ENCODE peak calls at places on chromosomes 3 and 15, in four cellular contexts. T, S, L and Y are unnamed samples.

GRCh38 chr3:99789322-99789721 is 28.3 kb upstream of the CMSS1 start:
- DNase-seq in T (no peak), S (peak; percentile 81), L (no peak), Y (peak; percentile 68)

GRCh38 chr3:102195198-102195948 is 239.4 kb upstream of the ZPLD1 start:
- DNase-seq in T (no peak), S (no peak), L (no peak), Y (no peak)

GRCh38 chr3:40557558-40558161 is 32.9 kb downstream of the ZNF621 start:
- DNase-seq in T (no peak), S (no peak), L (no peak), Y (no peak)

GRCh38 chr3:119347036-119347435 is 52.9 kb downstream of the ARHGAP31 start:
- DNase-seq in T (no peak), S (no peak), L (no peak), Y (no peak)

GRCh38 chr15:56552668-56553067 is 87.7 kb upstream of the MNS1 start:
- DNase-seq in T (no peak), S (no peak), L (no peak), Y (no peak)

GRCh38 chr15:74958320-74958907 is 1.8 kb upstream of the RPP25 start:
- DNase-seq in T (peak; percentile 70), S (no peak), L (peak; percentile 86), Y (no peak)

GRCh38 chr3:119326976-119327375 is 32.8 kb downstream of the ARHGAP31 start:
- DNase-seq in T (no peak), S (no peak), L (no peak), Y (no peak)

GRCh38 chr3:73294532-73294931 is 233.1 kb downstream of the EBLN2 start:
- DNase-seq in T (no peak), S (no peak), L (no peak), Y (no peak)

GRCh38 chr3:20905210-20905805 is 719.3 kb upstream of the SGO1 start:
- DNase-seq in T (no peak), S (no peak), L (no peak), Y (no peak)

GRCh38 chr3:148953094-148953493 is 38.2 kb upstream of the GYG1 start:
- DNase-seq in T (no peak), S (no peak), L (no peak), Y (no peak)

GRCh38 chr3:18424862-18425640 is at the start of gene SATB1:
- DNase-seq in T (peak; percentile 93), S (peak; percentile 65), L (peak; percentile 85), Y (peak; percentile 86)

GRCh38 chr3:17590465-17590864 is 152.0 kb downstream of the TBC1D5 start:
- DNase-seq in T (no peak), S (no peak), L (no peak), Y (no peak)

GRCh38 chr3:16739416-16740091 is 134.3 kb upstream of the DAZL start:
- DNase-seq in T (no peak), S (peak; percentile 66), L (no peak), Y (no peak)

GRCh38 chr3:156586905-156587766 is 32.2 kb upstream of the SSR3 start:
- DNase-seq in T (no peak), S (no peak), L (no peak), Y (no peak)

GRCh38 chr15:79208179-79208578 is 74.3 kb upstream of the ANKRD34C start:
- DNase-seq in T (no peak), S (no peak), L (no peak), Y (no peak)

GRCh38 chr3:128936341-128936740 is 56.9 kb downstream of the ACAD9 start:
- DNase-seq in T (no peak), S (no peak), L (no peak), Y (no peak)

GRCh38 chr3:81302045-81302444 is 459.4 kb downstream of the GBE1 start:
- DNase-seq in T (no peak), S (peak; percentile 54), L (no peak), Y (no peak)

GRCh38 chr3:120506076-120506827 is 55.5 kb upstream of the FSTL1 start:
- DNase-seq in T (no peak), S (no peak), L (no peak), Y (no peak)

GRCh38 chr15:74055804-74056203 is 26.5 kb downstream of the GOLGA6A start:
- DNase-seq in T (no peak), S (no peak), L (no peak), Y (peak; percentile 52)

GRCh38 chr3:194930439-194931204 is 244.9 kb downstream of the FAM43A start:
- DNase-seq in T (no peak), S (no peak), L (no peak), Y (no peak)
- H3K36me3 ChIP-seq in T (no peaks in the 10 kb centered on the region), S (no peaks in the 10 kb centered on the region), L (no peaks in the 10 kb centered on the region), Y (no peaks in the 10 kb centered on the region)

GRCh38 chr3:124770341-124771082 is 40.3 kb downstream of the UMPS start:
- DNase-seq in T (peak; percentile 84), S (peak; percentile 14), L (no peak), Y (no peak)
- H3K36me3 ChIP-seq in T (peaks cover 43% of the 10 kb centered on the region), S (peaks cover 6% of the 10 kb centered on the region), L (peaks cover 40% of the 10 kb centered on the region), Y (peaks cover 45% of the 10 kb centered on the region)

GRCh38 chr3:14152233-14152962 is 26.0 kb downstream of the XPC start:
- DNase-seq in T (no peak), S (no peak), L (no peak), Y (no peak)

GRCh38 chr3:14151471-14152083 is 26.7 kb downstream of the TMEM43 start:
- DNase-seq in T (no peak), S (no peak), L (no peak), Y (no peak)

GRCh38 chr3:14154242-14154641 is 24.2 kb downstream of the XPC start:
- DNase-seq in T (no peak), S (no peak), L (no peak), Y (no peak)

GRCh38 chr3:14153663-14154062 is 24.7 kb downstream of the XPC start:
- DNase-seq in T (no peak), S (no peak), L (no peak), Y (no peak)

GRCh38 chr3:14152963-14153355 is 25.4 kb downstream of the XPC start:
- DNase-seq in T (no peak), S (no peak), L (no peak), Y (no peak)
- H3K36me3 ChIP-seq in T (peaks cover 80% of the 10 kb centered on the region), S (peaks cover 28% of the 10 kb centered on the region), L (peaks cover 80% of the 10 kb centered on the region), Y (peaks cover 66% of the 10 kb centered on the region)

GRCh38 chr3:122535964-122536363 is 21.2 kb upstream of the KPNA1 start:
- DNase-seq in T (no peak), S (no peak), L (no peak), Y (no peak)
- H3K36me3 ChIP-seq in T (peaks cover 100% of the 10 kb centered on the region), S (peaks cover 7% of the 10 kb centered on the region), L (peaks cover 76% of the 10 kb centered on the region), Y (peaks cover 68% of the 10 kb centered on the region)

GRCh38 chr3:150411106-150411460 is 3.0 kb downstream of the TSC22D2 start:
- DNase-seq in T (no peak), S (no peak), L (no peak), Y (no peak)

GRCh38 chr3:150411971-150412370 is 3.9 kb downstream of the TSC22D2 start:
- DNase-seq in T (no peak), S (peak; percentile 69), L (no peak), Y (no peak)

GRCh38 chr3:150414273-150414672 is 6.2 kb downstream of the TSC22D2 start:
- DNase-seq in T (no peak), S (peak; percentile 54), L (no peak), Y (no peak)

GRCh38 chr3:150412599-150413069 is 4.5 kb downstream of the TSC22D2 start:
- DNase-seq in T (no peak), S (peak; percentile 92), L (no peak), Y (no peak)

GRCh38 chr3:150414989-150415388 is 6.9 kb downstream of the TSC22D2 start:
- DNase-seq in T (no peak), S (no peak), L (no peak), Y (no peak)
- H3K36me3 ChIP-seq in T (peaks cover 4% of the 10 kb centered on the region), S (peaks cover 9% of the 10 kb centered on the region), L (no peaks in the 10 kb centered on the region), Y (no peaks in the 10 kb centered on the region)

GRCh38 chr3:187076297-187076696 is 63.0 kb downstream of the RPL39L start:
- DNase-seq in T (no peak), S (no peak), L (no peak), Y (no peak)

GRCh38 chr3:187077537-187077936 is 61.8 kb downstream of the RPL39L start:
- DNase-seq in T (no peak), S (no peak), L (no peak), Y (no peak)

GRCh38 chr3:187080799-187081450 is 58.4 kb downstream of the RPL39L start:
- DNase-seq in T (no peak), S (no peak), L (no peak), Y (no peak)

GRCh38 chr3:187077085-187077484 is 62.2 kb downstream of the RPL39L start:
- DNase-seq in T (no peak), S (no peak), L (no peak), Y (no peak)

DNA sequence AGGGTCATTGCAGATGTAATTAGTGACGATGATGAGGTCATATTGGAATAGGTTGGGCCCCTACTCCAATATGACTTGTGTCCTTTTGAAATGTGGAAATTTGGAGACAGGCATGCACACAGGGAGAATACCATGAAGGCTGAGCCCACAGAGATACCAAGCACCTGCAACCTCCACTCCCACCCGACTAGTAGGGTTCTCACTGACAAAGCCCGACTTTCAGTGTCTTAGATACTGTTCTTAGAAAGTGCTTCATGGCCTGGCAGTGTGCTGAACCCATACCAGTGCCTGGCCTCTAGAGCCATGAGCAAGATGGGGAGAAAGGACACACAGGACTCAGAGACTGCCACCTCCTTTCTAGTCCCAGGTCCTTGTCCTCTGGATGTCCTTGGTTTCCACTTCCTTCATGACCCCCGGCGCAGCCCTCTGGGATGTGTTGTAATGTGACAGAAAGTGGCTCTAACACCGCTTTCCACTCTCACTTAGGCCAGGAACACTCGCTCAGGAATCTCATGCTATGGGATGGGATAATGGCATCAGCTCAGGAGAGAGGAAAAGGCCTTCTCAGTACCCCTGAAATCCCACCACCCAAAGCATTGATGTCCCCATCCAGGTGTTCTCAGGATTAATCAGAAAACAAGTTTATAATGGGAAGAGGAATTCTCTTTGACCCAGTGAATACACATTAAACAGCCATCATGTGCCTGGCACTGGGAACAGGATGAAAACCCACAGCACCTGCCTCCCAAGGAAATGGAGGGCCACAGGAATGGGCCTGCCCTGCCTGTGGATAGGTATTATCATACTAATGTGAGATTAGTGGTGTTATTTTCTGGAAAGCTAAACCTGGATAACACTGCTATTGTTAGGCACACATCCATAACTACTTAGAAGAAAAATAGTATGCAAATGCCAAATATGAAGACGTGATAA is 59.9 kb downstream of the RPL39L start:
- DNase-seq in T (no peak), S (no peak), L (no peak), Y (no peak)
- H3K36me3 ChIP-seq in T (peaks cover 41% of the 10 kb centered on the region), S (no peaks in the 10 kb centered on the region), L (peaks cover 20% of the 10 kb centered on the region), Y (peaks cover 35% of the 10 kb centered on the region)

GRCh38 chr3:172516318-172517214 is 6.7 kb downstream of the TNFSF10 start:
- DNase-seq in T (no peak), S (peak; percentile 79), L (peak; percentile 73), Y (no peak)

GRCh38 chr3:172512363-172512762 is 10.9 kb downstream of the TNFSF10 start:
- DNase-seq in T (peak; percentile 85), S (no peak), L (no peak), Y (peak; percentile 58)

GRCh38 chr3:172515130-172515918 is 7.9 kb downstream of the TNFSF10 start:
- DNase-seq in T (no peak), S (peak; percentile 17), L (no peak), Y (no peak)

GRCh38 chr3:172513488-172513887 is 9.7 kb downstream of the TNFSF10 start:
- DNase-seq in T (no peak), S (no peak), L (no peak), Y (no peak)

DNA sequence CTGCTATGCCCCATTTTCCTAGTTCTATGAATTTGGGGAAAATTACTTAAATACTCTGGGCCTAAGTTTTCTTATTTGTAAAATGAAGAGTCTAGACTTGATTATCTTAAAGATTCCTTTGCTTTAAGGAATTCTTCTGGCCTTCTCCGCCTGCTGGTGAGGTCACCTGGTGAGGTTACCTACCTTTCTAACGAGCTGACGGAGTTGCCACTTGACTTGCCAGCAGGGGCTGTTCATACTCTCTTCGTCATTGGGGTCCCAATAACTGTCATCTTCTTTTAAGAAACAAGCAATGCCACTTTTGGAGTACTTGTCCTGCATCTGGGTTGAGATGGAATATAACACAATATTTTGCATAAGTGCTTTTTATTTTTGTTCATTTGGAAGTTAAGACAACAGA is 8.6 kb downstream of the TNFSF10 start:
- DNase-seq in T (no peak), S (no peak), L (no peak), Y (no peak)
- H3K36me3 ChIP-seq in T (peaks cover 75% of the 10 kb centered on the region), S (no peaks in the 10 kb centered on the region), L (peaks cover 34% of the 10 kb centered on the region), Y (no peaks in the 10 kb centered on the region)